ENCODE peak calls at places on chromosome 1, in five cellular contexts. U is mucosa of descending colon, M is suprapubic skin, E is mammary epithelial cell, Y is choroid plexus epithelial cell. V is an unnamed sample.

GRCh38 chr1:26826261-26827201 is at the start of gene ZDHHC18:
- DNase-seq in M (peak; percentile 84), U (peak; percentile 86), Y (peak; percentile 45), E (peak; percentile 41), V (peak; percentile 72)

GRCh38 chr1:153396461-153396860 is 5.6 kb upstream of the S100A8 start:
- DNase-seq in M (no peak), U (no peak), Y (no peak), E (no peak), V (no peak)

GRCh38 chr1:62362061-62362951 is 43.1 kb upstream of the KANK4 start:
- DNase-seq in U (no peak), E (no peak), Y (no peak), M (no peak), V (no peak)

GRCh38 chr1:155174334-155175280 is 958 bp downstream of the TRIM46 start:
- DNase-seq in M (peak; percentile 74), Y (peak; percentile 37), U (peak; percentile 60), E (no peak), V (peak; percentile 65)

GRCh38 chr1:218347713-218348627 is 2.8 kb downstream of the TGFB2 start:
- DNase-seq in E (peak; percentile 77), Y (peak; percentile 94), U (no peak), M (no peak), V (peak; percentile 53)

GRCh38 chr1:107991371-107992066 is 26.5 kb upstream of the VAV3 start:
- DNase-seq in M (peak; percentile 74), E (peak; percentile 81), Y (peak; percentile 72), U (no peak), V (no peak)

GRCh38 chr1:98045211-98046030 is 124.6 kb upstream of the DPYD start:
- DNase-seq in E (peak; percentile 59), Y (peak; percentile 62), U (no peak), M (peak; percentile 40), V (peak; percentile 70)

GRCh38 chr1:85230305-85230977 is 29.0 kb downstream of the C1orf52 start:
- DNase-seq in Y (no peak), M (no peak), U (no peak), E (no peak), V (peak; percentile 36)

GRCh38 chr1:180150982-180151381 is 3.7 kb upstream of the QSOX1 start:
- DNase-seq in U (no peak), M (no peak), Y (peak; percentile 28), E (no peak), V (peak; percentile 60)

GRCh38 chr1:89483010-89483756 is 41.4 kb upstream of the LRRC8B start:
- DNase-seq in Y (peak; percentile 93), U (peak; percentile 39), E (peak; percentile 62), M (peak; percentile 74), V (peak; percentile 80)

GRCh38 chr1:183588827-183589226 is 1.4 kb downstream of the NCF2 start:
- DNase-seq in E (no peak), Y (no peak), U (peak; percentile 42), M (no peak), V (no peak)

GRCh38 chr1:206143537-206144155 is 26.5 kb upstream of the AVPR1B start:
- DNase-seq in Y (no peak), U (no peak), E (no peak), M (no peak), V (no peak)

GRCh38 chr1:66388918-66389317 is 145.0 kb upstream of the SGIP1 start:
- DNase-seq in Y (no peak), U (no peak), E (no peak), M (no peak), V (peak; percentile 66)

GRCh38 chr1:5982868-5983267 is 9.4 kb downstream of the NPHP4 start:
- DNase-seq in Y (no peak), E (no peak), U (no peak), M (no peak), V (no peak)

GRCh38 chr1:9557624-9558023 is 18.4 kb downstream of the SLC25A33 start:
- DNase-seq in E (no peak), U (no peak), Y (no peak), M (no peak), V (no peak)

GRCh38 chr1:153598309-153599172 is 14.4 kb downstream of the S100A16 start:
- DNase-seq in Y (peak; percentile 70), M (no peak), U (no peak), E (peak; percentile 29), V (peak; percentile 83)

GRCh38 chr1:20896824-20897223 is 109.7 kb upstream of the HP1BP3 start:
- DNase-seq in E (peak; percentile 58), U (no peak), Y (peak; percentile 88), M (no peak), V (no peak)

GRCh38 chr1:55580845-55581332 is 365.7 kb upstream of the USP24 start:
- DNase-seq in M (no peak), E (peak; percentile 92), U (no peak), Y (peak; percentile 71), V (no peak)

DNA sequence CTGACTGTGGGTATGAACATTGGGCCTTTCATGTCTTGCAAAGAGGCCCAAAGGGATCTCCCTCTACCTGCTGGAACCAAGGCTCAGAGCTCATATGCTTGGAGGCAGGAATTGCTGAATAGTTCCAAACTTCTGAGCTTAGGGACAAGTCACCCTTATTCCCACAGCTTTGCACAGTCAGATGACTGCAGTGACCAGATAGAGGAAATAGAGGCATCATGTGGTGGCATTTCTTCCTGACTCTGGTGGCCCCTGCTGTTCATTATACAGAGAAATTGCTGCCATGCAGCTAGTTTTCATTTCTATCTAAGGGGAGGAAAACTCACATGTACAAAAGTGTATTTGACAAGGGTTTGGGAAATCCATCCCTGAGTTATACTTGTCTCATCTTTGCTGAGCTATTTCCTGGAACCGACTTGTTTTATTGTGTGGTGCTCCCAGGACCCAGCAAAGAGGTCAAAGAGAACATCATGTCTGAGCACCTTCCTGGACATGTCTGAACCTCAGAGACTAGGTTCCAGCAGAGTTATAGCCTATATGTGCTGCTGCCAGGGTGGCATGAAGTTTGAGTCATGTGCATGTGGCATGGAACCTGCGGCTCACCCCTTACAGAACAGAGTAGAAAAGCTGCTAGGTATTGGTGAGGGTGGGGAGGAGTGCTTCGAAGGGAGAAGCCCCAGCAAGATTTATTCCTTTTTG is 131.2 kb downstream of the PIK3R3 start:
- DNase-seq in U (no peak), M (no peak), E (no peak), Y (no peak), V (no peak)
- TF ChIP-seq CTCF in U (no peak), M (no peak), E (no peak), Y (no peak), V (no peak)

GRCh38 chr1:19564366-19564765 is 79.0 kb upstream of the CAPZB start:
- DNase-seq in E (no peak), Y (no peak), U (no peak), M (no peak), V (no peak)
- H3K4me3 ChIP-seq in E (no peak overlapping the region), Y (no peak overlapping the region), U (no peak overlapping the region), M (no peak overlapping the region), V (no peak overlapping the region)

GRCh38 chr1:234311414-234311813 is 61.8 kb upstream of the COA6 start:
- DNase-seq in E (peak; percentile 74), M (no peak), Y (no peak), U (no peak), V (no peak)
- TF ChIP-seq CTCF in E (no peak), M (no peak), Y (no peak), U (no peak), V (no peak)

DNA sequence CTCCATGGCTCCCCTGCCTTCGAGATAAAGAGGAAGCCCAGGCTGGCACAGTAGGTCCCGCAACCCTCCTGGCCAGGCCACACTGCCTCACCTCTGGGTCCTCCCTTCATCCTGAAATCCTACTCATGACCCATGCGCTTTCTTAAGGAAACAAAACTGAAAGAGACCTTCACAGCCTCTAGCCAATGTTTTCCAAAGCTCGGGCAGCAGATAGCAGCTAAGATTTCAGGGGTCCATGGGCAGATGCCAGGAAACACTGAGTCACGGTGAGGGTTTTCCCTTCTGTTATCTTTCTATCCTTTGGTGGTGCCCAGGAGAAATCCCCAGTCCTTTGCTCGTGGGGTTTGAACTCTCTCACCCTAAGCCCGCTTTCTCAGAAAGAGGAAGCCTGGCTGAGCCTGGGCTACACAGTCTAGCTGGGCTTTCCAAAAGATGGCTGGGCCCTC is 26.6 kb downstream of the TTC39A start:
- DNase-seq in Y (peak; percentile 62), U (no peak), E (no peak), M (no peak), V (no peak)
- H3K4me3 ChIP-seq in Y (no peak overlapping the region), U (no peak overlapping the region), E (no peak overlapping the region), M (no peak overlapping the region), V (no peak overlapping the region)